ENCODE peak calls at places on chromosomes 12 and 14, in five cellular contexts. C, M, T, P and N are unnamed samples.

GRCh38 chr12:67794151-67794550 is 145.6 kb downstream of the DYRK2 start:
- DNase-seq in P (no peak), M (peak; percentile 67), T (peak; percentile 84), C (no peak), N (no peak)

GRCh38 chr12:124469193-124469888 is 98.1 kb downstream of the NCOR2 start:
- DNase-seq in M (no peak), C (peak; percentile 58), T (no peak), P (peak; percentile 23), N (no peak)

GRCh38 chr12:40469736-40470135 is 222.5 kb upstream of the CNTN1 start:
- DNase-seq in C (no peak), P (no peak), T (no peak), M (no peak), N (no peak)

GRCh38 chr14:34628681-34629135 is 1.2 kb downstream of the SNX6 start:
- DNase-seq in M (peak; percentile 39), T (peak; percentile 18), C (peak; percentile 26), P (peak; percentile 42), N (no peak)

GRCh38 chr14:69346710-69347109 is 51.4 kb downstream of the ERH start:
- DNase-seq in P (peak; percentile 44), M (peak; percentile 6), C (peak; percentile 40), T (no peak), N (no peak)

GRCh38 chr12:95126076-95126475 is 52.7 kb upstream of the NR2C1 start:
- DNase-seq in T (no peak), C (no peak), P (no peak), M (no peak), N (no peak)

GRCh38 chr12:6326316-6326959 is 15.4 kb downstream of the TNFRSF1A start:
- DNase-seq in P (peak; percentile 78), M (no peak), C (peak; percentile 85), T (peak; percentile 52), N (no peak)

GRCh38 chr12:50129297-50129696 is 17.3 kb downstream of the COX14 start:
- DNase-seq in M (no peak), T (no peak), C (no peak), P (no peak), N (no peak)

GRCh38 chr12:84825149-84825548 is 87.5 kb downstream of the SLC6A15 start:
- DNase-seq in T (no peak), C (no peak), M (no peak), P (no peak), N (no peak)

GRCh38 chr12:3473171-3473570 is 17.8 kb upstream of the PRMT8 start:
- DNase-seq in C (no peak), T (no peak), M (no peak), P (no peak), N (no peak)

GRCh38 chr14:105271224-105271890 is 23.0 kb downstream of the BTBD6 start:
- DNase-seq in T (no peak), P (no peak), M (no peak), C (no peak), N (no peak)

GRCh38 chr14:104367811-104368750 is 211.5 kb upstream of the C14orf180 start:
- DNase-seq in P (no peak), T (no peak), C (no peak), M (no peak), N (no peak)

GRCh38 chr12:86551146-86551571 is 295.0 kb upstream of the MGAT4C start:
- DNase-seq in P (peak; percentile 37), T (no peak), C (no peak), M (no peak), N (no peak)

GRCh38 chr14:105450864-105451720 is 23.5 kb upstream of the CRIP2 start:
- DNase-seq in M (no peak), T (no peak), C (peak; percentile 35), P (no peak), N (no peak)

GRCh38 chr12:109604902-109605536 is 31.4 kb downstream of the MVK start:
- DNase-seq in C (no peak), M (no peak), T (no peak), P (no peak), N (no peak)

GRCh38 chr12:12107678-12108077 is 36.9 kb downstream of the BCL2L14 start:
- DNase-seq in M (no peak), T (no peak), C (no peak), P (no peak), N (no peak)

GRCh38 chr12:69066420-69067373 is 133.7 kb upstream of the CPM start:
- DNase-seq in M (no peak), P (no peak), C (no peak), T (no peak), N (no peak)

GRCh38 chr12:1644523-1645438 is 15.8 kb downstream of the WNT5B start:
- DNase-seq in M (peak; percentile 80), P (peak; percentile 83), C (no peak), T (peak; percentile 91), N (peak; percentile 56)

GRCh38 chr14:41297961-41298690 is 308.6 kb upstream of the LRFN5 start:
- DNase-seq in C (no peak), T (no peak), M (peak; percentile 12), P (peak; percentile 2), N (no peak)

GRCh38 chr14:102590667-102591099 is 1.8 kb upstream of the RCOR1 start:
- DNase-seq in P (peak; percentile 67), T (peak; percentile 23), M (peak; percentile 35), C (peak; percentile 84), N (no peak)

GRCh38 chr12:52865090-52865944 is 16.5 kb upstream of the KRT78 start:
- DNase-seq in P (peak; percentile 83), C (peak; percentile 92), M (peak; percentile 59), T (peak; percentile 60), N (no peak)

GRCh38 chr14:70919774-70920173 is 12.5 kb downstream of the PCNX1 start:
- DNase-seq in T (peak; percentile 37), P (peak; percentile 72), C (no peak), M (peak; percentile 73), N (no peak)

GRCh38 chr12:25495336-25496097 is 57.6 kb downstream of the LMNTD1 start:
- DNase-seq in M (peak; percentile 94), C (peak; percentile 37), P (peak; percentile 63), T (peak; percentile 89), N (peak; percentile 61)

GRCh38 chr12:92648242-92649031 is 54.4 kb upstream of the PLEKHG7 start:
- DNase-seq in C (no peak), M (peak; percentile 8), T (peak; percentile 14), P (no peak), N (no peak)

GRCh38 chr12:116381744-116382455 is 104.4 kb upstream of the MED13L start:
- DNase-seq in C (peak; percentile 95), P (peak; percentile 95), M (peak; percentile 99), T (peak; percentile 98), N (peak; percentile 93)

GRCh38 chr14:36659010-36659821 is 2.4 kb upstream of the PAX9 start:
- DNase-seq in T (no peak), C (no peak), M (no peak), P (no peak), N (no peak)

GRCh38 chr12:63823040-63823439 is 21.5 kb upstream of the SRGAP1 start:
- DNase-seq in C (no peak), T (no peak), M (no peak), P (no peak), N (no peak)

GRCh38 chr12:109655578-109655977 is 58.0 kb upstream of the FAM222A start:
- DNase-seq in M (no peak), T (no peak), C (no peak), P (no peak), N (no peak)

GRCh38 chr12:48017496-48017895 is 13.2 kb upstream of the COL2A1 start:
- DNase-seq in C (no peak), M (no peak), P (no peak), T (no peak), N (no peak)

DNA sequence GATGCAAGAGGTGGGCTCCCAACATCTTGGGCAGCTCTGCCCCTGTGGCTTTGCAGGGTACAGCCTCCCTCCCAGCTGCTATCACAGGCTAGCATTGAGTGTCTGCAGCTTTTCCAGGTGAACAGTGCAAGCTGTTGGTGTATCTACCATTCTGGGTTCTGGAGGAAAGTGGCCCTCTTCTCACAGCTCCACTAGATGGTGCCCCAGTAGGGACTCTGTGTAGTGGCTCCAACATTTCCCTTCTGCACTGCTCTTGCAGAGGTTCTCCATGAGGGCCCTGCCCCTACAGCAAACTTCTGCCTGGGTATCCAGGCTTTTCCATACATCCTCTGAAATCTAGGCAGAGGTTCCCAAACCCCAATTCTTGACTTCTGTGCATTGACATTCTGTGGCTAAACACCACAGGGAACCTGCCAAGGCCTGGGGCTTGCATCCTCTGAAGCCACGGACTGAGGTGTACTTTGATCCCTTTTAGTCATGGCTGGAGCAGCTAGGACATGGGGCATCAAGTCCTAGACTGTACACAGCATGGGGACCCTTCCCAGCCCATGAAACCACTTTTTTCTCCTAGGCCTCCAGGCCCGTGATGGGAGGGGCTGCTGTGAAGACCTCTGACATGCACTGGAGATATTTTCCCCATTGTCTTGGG is 24.0 kb upstream of the SLC38A1 start:
- DNase-seq in C (no peak), T (no peak), M (no peak), P (peak; percentile 19), N (no peak)
- TF ChIP-seq CTCF in C (no peak), T (no peak), M (peak; percentile 17), P (peak; percentile 14), N (peak; percentile 43)

DNA sequence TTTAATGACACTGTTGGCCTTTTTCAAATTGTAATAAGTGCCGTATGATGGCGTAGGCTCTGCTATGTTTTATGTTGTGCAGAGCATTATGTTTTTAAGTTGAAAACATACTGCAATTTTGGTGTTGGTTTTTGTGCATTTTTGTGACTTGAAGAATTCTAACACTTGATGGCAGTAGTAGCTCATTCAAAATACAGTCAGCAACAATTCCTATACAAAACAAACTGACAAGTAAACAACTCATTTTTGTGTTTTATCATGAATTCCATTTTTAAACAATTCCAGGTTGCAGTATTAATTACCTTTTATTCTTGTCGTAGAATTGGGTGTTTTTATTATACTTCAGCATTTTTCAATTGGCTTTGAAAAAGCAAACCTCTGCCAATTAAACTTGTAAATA is 4.0 kb upstream of the CCER1 start:
- DNase-seq in P (peak; percentile 46), M (no peak), T (peak; percentile 31), C (peak; percentile 17), N (no peak)
- TF ChIP-seq CTCF in P (peak; percentile 25), M (peak; percentile 32), T (peak; percentile 46), C (peak; percentile 17), N (peak; percentile 33)

DNA sequence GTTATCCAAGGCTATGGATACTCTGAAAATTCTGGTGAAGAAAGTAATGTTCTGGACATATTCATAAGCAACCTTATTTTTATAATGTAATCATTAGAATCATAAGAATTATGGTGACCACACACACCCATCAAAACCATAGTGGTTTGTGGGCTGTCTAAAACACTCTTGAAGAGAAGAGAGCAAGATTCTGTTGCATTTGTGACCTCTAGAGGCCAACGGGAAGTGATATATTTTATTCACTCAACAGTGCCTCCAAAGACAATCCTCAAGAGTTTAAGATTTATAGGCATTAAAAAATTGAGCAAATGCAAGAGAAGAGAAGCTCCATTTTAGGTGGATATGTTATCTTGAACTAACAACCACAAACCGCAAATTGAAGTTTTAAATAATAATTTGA is 68.5 kb upstream of the LGR5 start:
- DNase-seq in P (peak; percentile 50), T (no peak), C (no peak), M (peak; percentile 3), N (no peak)
- TF ChIP-seq CTCF in P (peak; percentile 23), T (no peak), C (no peak), M (no peak), N (no peak)

GRCh38 chr14:23285530-23286019 is 357 bp downstream of the HOMEZ start:
- DNase-seq in P (no peak), T (no peak), M (no peak), C (no peak), N (no peak)

GRCh38 chr14:23284654-23285529 is 1.0 kb downstream of the HOMEZ start:
- DNase-seq in M (peak; percentile 6), T (peak; percentile 12), C (no peak), P (peak; percentile 25), N (no peak)

GRCh38 chr14:23281247-23281646 is 4.7 kb downstream of the HOMEZ start:
- DNase-seq in T (no peak), P (no peak), M (no peak), C (no peak), N (no peak)

GRCh38 chr14:23286904-23287479 is 1.1 kb upstream of the HOMEZ start:
- DNase-seq in P (peak; percentile 30), C (no peak), M (no peak), T (no peak), N (no peak)

GRCh38 chr14:23286020-23286903 is at the start of gene HOMEZ:
- DNase-seq in M (peak; percentile 98), P (peak; percentile 100), C (peak; percentile 98), T (peak; percentile 97), N (peak; percentile 90)
- TF ChIP-seq CTCF in M (no peak), P (peak; percentile 14), C (no peak), T (peak; percentile 7), N (peak; percentile 14)